ENCODE peak calls at places on chromosomes 13 and 19, in seven cellular contexts. One of them, this sample, is unnamed.

GRCh38 chr13:114128348-114128623 is 4.1 kb downstream of the RASA3 start:
- DNase-seq in endodermal cell: no peak
- DNase-seq in mucosa of descending colon: peak; percentile 47
- DNase-seq in heart right ventricle: no peak
- DNase-seq in IMR-90: no peak
- DNase-seq in endothelial cell: no peak
- DNase-seq in BJ: no peak
- DNase-seq in this sample: no peak

GRCh38 chr13:58933475-58933874 is 1230.3 kb downstream of the DIAPH3 start:
- DNase-seq in endodermal cell: no peak
- DNase-seq in mucosa of descending colon: no peak
- DNase-seq in heart right ventricle: no peak
- DNase-seq in IMR-90: no peak
- DNase-seq in endothelial cell: no peak
- DNase-seq in BJ: no peak
- DNase-seq in this sample: no peak

GRCh38 chr13:108835082-108835481 is 205.7 kb downstream of the MYO16 start:
- DNase-seq in endodermal cell: no peak
- DNase-seq in mucosa of descending colon: no peak
- DNase-seq in heart right ventricle: no peak
- DNase-seq in IMR-90: no peak
- DNase-seq in endothelial cell: no peak
- DNase-seq in BJ: no peak
- DNase-seq in this sample: no peak

GRCh38 chr19:21460686-21461085 is 44.7 kb upstream of the ZNF429 start:
- DNase-seq in endodermal cell: no peak
- DNase-seq in mucosa of descending colon: no peak
- DNase-seq in heart right ventricle: no peak
- DNase-seq in IMR-90: no peak
- DNase-seq in endothelial cell: no peak
- DNase-seq in BJ: no peak
- DNase-seq in this sample: no peak

GRCh38 chr19:33108161-33108560 is 23.8 kb upstream of the WDR88 start:
- DNase-seq in endodermal cell: no peak
- DNase-seq in mucosa of descending colon: no peak
- DNase-seq in heart right ventricle: no peak
- DNase-seq in IMR-90: no peak
- DNase-seq in endothelial cell: no peak
- DNase-seq in BJ: no peak
- DNase-seq in this sample: no peak

GRCh38 chr19:14248578-14249011 is 42.6 kb upstream of the ADGRL1 start:
- DNase-seq in endodermal cell: peak; percentile 95
- DNase-seq in mucosa of descending colon: peak; percentile 56
- DNase-seq in heart right ventricle: peak; percentile 40
- DNase-seq in IMR-90: no peak
- DNase-seq in endothelial cell: peak; percentile 58
- DNase-seq in BJ: no peak
- DNase-seq in this sample: no peak

GRCh38 chr13:25732146-25732865 is 319.5 kb downstream of the SHISA2 start:
- DNase-seq in endodermal cell: no peak
- DNase-seq in mucosa of descending colon: no peak
- DNase-seq in heart right ventricle: no peak
- DNase-seq in IMR-90: peak; percentile 2
- DNase-seq in endothelial cell: no peak
- DNase-seq in BJ: no peak
- DNase-seq in this sample: no peak

GRCh38 chr19:7554990-7555864 is 19.7 kb downstream of the PNPLA6 start:
- DNase-seq in endodermal cell: peak; percentile 97
- DNase-seq in mucosa of descending colon: no peak
- DNase-seq in heart right ventricle: no peak
- DNase-seq in IMR-90: no peak
- DNase-seq in endothelial cell: no peak
- DNase-seq in BJ: no peak
- DNase-seq in this sample: no peak

GRCh38 chr19:41646589-41647204 is 19.8 kb upstream of the CEACAM4 start:
- DNase-seq in endodermal cell: peak; percentile 76
- DNase-seq in mucosa of descending colon: no peak
- DNase-seq in heart right ventricle: no peak
- DNase-seq in IMR-90: no peak
- DNase-seq in endothelial cell: peak; percentile 62
- DNase-seq in BJ: no peak
- DNase-seq in this sample: no peak

GRCh38 chr19:36032251-36033104 is at the start of gene CLIP3:
- DNase-seq in endodermal cell: peak; percentile 88
- DNase-seq in mucosa of descending colon: peak; percentile 59
- DNase-seq in heart right ventricle: peak; percentile 70
- DNase-seq in IMR-90: peak; percentile 62
- DNase-seq in endothelial cell: peak; percentile 73
- DNase-seq in BJ: no peak
- DNase-seq in this sample: no peak

GRCh38 chr19:45670670-45671453 is 2.8 kb downstream of the GIPR start:
- DNase-seq in endodermal cell: peak; percentile 99
- DNase-seq in mucosa of descending colon: peak; percentile 90
- DNase-seq in heart right ventricle: peak; percentile 48
- DNase-seq in IMR-90: peak; percentile 72
- DNase-seq in endothelial cell: peak; percentile 89
- DNase-seq in BJ: no peak
- DNase-seq in this sample: no peak

DNA sequence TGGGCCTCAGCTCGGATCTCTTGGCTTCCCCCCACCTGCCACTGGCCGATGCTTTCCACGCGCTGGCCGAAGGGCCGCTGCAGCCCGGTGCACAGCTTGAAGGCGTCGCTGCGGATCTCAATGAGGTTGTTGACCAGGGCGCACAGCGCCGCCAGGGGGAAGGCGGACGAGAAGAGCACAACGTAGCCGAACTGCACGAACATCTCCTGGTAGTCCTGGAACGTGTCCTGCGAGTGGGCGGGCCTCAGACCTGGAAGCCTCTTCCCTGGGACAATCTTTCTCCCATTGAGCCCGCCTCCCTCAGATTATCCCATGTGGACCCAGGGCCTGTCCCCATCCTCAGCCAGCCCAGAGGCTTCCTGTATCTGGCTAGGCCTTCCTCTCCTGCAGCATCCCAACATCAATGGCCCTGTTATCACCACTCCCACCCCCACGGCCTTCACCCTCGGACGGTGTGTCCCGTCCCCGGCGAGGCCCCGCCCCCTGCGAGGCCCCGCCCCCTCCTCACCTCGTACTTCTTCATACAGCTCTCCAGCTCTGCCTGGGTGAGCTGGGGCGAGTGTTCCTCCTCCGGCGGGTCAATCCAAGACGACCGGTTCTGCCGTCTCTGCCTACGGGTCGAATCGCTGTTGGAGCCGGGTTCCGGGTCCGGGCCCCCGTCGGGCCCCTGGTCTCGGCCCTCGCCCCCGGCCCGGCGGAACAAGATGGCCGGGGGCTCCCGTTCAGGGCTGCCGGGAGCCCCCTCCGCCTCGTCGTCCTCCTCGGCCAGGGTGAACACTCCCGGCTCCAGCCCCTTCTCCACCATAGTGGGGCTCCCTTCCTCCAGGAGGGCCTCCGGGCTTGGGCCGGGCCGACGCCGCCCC is 6.8 kb downstream of the ANO8 start:
- DNase-seq in endodermal cell: peak; percentile 97
- DNase-seq in mucosa of descending colon: peak; percentile 91
- DNase-seq in heart right ventricle: no peak
- DNase-seq in IMR-90: no peak
- DNase-seq in endothelial cell: peak; percentile 84
- DNase-seq in BJ: no peak
- DNase-seq in this sample: no peak
- TF ChIP-seq CTCF in endodermal cell: peak; percentile 83
- TF ChIP-seq CTCF in mucosa of descending colon: peak; percentile 44
- TF ChIP-seq CTCF in heart right ventricle: no peak
- TF ChIP-seq CTCF in IMR-90: no peak
- TF ChIP-seq CTCF in endothelial cell: no peak
- TF ChIP-seq CTCF in BJ: no peak
- TF ChIP-seq CTCF in this sample: no peak

DNA sequence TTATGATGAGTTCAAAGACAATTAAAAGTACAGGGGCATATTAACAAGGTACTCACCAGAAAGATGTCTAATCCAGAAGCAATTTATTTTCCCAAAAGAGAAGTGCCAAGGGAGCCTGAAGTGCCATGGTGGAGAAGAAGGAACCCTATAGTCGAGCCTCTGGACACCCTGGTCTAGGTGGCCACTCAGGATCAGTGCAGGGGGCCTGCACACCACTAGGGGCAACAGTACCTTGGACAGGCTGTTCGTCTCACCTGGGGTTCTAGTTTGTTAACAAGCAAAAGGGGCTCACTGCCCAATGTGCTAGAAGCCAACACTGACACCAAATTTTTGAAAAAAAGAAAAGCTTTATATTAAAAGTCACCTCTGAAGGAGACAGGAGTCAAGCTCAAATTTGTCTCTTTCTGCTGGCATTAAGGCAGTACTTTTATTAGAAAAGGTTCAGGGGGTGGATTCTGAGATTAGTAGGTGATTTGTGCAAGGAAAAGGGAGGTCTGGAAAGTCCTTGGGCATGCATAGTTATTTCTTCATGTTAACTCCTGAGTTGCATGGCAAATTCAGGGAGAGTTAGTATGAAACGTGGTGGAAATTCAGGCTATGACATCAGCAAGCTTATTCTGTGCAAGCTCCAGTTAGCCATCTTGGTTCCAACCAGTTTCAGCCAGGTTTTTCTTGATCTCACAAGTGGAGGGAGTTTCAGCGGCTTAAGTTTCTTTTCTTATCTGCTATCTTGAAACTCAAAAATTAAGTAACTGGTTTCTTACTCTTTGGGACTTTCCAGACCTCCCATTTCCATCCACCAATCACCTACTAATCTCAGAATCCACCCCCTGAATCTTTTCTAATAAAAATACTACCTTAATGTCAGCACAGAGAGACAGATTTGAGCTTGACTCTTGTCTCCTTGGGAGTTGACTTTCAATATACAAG is 884 bp upstream of the CBY2 start:
- DNase-seq in endodermal cell: no peak
- DNase-seq in mucosa of descending colon: no peak
- DNase-seq in heart right ventricle: no peak
- DNase-seq in IMR-90: no peak
- DNase-seq in endothelial cell: no peak
- DNase-seq in BJ: no peak
- DNase-seq in this sample: peak; percentile 96
- TF ChIP-seq CTCF in endodermal cell: peak; percentile 65
- TF ChIP-seq CTCF in mucosa of descending colon: no peak
- TF ChIP-seq CTCF in heart right ventricle: no peak
- TF ChIP-seq CTCF in IMR-90: no peak
- TF ChIP-seq CTCF in endothelial cell: peak; percentile 15
- TF ChIP-seq CTCF in BJ: no peak
- TF ChIP-seq CTCF in this sample: peak; percentile 73

DNA sequence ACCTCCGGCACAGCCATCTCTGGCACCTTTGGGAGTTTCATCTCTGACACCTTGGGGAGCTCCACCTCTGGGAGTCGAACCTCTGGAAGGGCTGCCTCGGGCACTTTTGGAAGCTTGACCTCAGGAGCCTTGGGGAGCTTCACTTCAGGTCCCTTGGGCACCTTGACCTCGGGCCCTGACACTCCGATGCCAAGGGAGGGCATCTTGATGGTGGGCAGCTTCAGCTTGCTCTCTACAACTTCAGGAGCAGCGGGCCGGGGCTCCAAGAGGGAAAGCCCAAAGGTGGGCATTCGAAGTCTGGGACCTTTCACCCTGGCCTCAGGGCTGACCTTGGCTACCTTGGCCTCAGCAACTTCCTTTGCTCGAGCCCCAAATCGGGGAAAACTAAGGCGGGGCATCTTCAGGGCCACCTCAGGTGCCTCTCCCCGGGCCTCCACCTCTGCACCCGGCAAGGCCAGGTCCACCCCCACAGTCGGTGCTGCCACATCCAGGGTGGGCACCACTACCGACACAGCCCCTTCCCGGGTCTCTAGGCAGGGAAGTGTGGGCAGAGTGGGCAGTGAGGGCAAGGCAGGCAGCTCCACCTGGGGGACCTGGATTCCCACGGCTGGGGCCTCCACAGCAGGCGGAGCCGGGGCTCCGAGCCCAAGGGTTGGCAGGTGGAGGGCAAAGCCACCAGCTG is 7.0 kb upstream of the HIPK4 start:
- DNase-seq in endodermal cell: no peak
- DNase-seq in mucosa of descending colon: no peak
- DNase-seq in heart right ventricle: no peak
- DNase-seq in IMR-90: no peak
- DNase-seq in endothelial cell: no peak
- DNase-seq in BJ: no peak
- DNase-seq in this sample: no peak
- TF ChIP-seq CTCF in endodermal cell: no peak
- TF ChIP-seq CTCF in mucosa of descending colon: no peak
- TF ChIP-seq CTCF in heart right ventricle: no peak
- TF ChIP-seq CTCF in IMR-90: no peak
- TF ChIP-seq CTCF in endothelial cell: no peak
- TF ChIP-seq CTCF in BJ: no peak
- TF ChIP-seq CTCF in this sample: no peak

GRCh38 chr13:97067342-97067895 is 73.1 kb upstream of the OXGR1 start:
- DNase-seq in endodermal cell: no peak
- DNase-seq in mucosa of descending colon: no peak
- DNase-seq in heart right ventricle: no peak
- DNase-seq in IMR-90: no peak
- DNase-seq in endothelial cell: no peak
- DNase-seq in BJ: no peak
- DNase-seq in this sample: no peak
- TF ChIP-seq CTCF in endodermal cell: peak; percentile 51
- TF ChIP-seq CTCF in mucosa of descending colon: no peak
- TF ChIP-seq CTCF in heart right ventricle: no peak
- TF ChIP-seq CTCF in IMR-90: peak; percentile 14
- TF ChIP-seq CTCF in endothelial cell: no peak
- TF ChIP-seq CTCF in BJ: peak; percentile 12
- TF ChIP-seq CTCF in this sample: no peak

DNA sequence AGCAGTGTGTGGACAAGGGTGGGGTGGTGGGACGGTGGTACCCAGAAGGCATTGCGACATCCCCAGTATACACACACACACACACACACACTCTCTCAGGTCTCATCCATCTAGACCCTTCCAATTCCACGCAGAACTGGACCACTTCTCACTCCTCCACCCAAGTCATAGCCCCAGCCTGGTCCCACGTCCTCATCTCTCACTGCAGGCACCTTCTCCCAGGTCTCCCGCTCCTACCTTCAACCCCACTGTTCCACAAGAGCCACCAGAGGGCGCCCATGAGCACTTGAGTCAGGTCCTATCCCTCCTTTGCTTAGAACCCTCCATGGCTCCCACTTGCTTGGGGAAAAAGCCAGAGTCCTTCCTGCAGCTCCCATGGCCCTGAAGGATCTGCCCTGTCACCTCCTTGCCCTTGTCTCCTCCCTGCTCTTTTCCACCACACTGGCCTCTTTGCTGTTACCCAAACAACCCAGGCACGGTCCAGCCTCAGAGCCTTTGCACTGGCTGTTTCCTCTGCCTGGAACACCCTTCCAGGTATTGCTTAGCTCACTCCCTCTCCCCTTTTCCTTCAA is 62.6 kb downstream of the IER2 start:
- DNase-seq in endodermal cell: peak; percentile 91
- DNase-seq in mucosa of descending colon: peak; percentile 76
- DNase-seq in heart right ventricle: peak; percentile 42
- DNase-seq in IMR-90: peak; percentile 43
- DNase-seq in endothelial cell: peak; percentile 61
- DNase-seq in BJ: no peak
- DNase-seq in this sample: peak; percentile 47
- TF ChIP-seq CTCF in endodermal cell: peak; percentile 79
- TF ChIP-seq CTCF in mucosa of descending colon: peak; percentile 41
- TF ChIP-seq CTCF in heart right ventricle: peak; percentile 65
- TF ChIP-seq CTCF in IMR-90: peak; percentile 39
- TF ChIP-seq CTCF in endothelial cell: peak; percentile 42
- TF ChIP-seq CTCF in BJ: peak; percentile 67
- TF ChIP-seq CTCF in this sample: peak; percentile 87